ENCODE peak calls at places on chromosomes 6 and 20, in five cellular contexts. C is H1, T is HepG2, G is K562, X is SK-N-SH. B is an unnamed sample.

GRCh38 chr6:127115032-127115661 is 3.3 kb upstream of the RSPO3 start:
- DNase-seq in T (no peak), G (no peak), C (no peak), X (no peak), B (no peak)

GRCh38 chr6:49341869-49342268 is 121.2 kb downstream of the MMUT start:
- DNase-seq in T (no peak), X (no peak), C (no peak), G (no peak), B (no peak)

GRCh38 chr6:86963352-86963751 is 26.0 kb downstream of the HTR1E start:
- DNase-seq in G (no peak), X (no peak), T (no peak), C (no peak), B (no peak)

GRCh38 chr20:51402201-51402600 is 140.3 kb downstream of the NFATC2 start:
- DNase-seq in T (no peak), X (no peak), C (no peak), G (no peak), B (no peak)

GRCh38 chr6:160293844-160294243 is 35.2 kb upstream of the SLC22A2 start:
- DNase-seq in G (no peak), C (no peak), X (no peak), T (no peak), B (no peak)

GRCh38 chr6:107823047-107823557 is 1.0 kb downstream of the SCML4 start:
- DNase-seq in X (no peak), G (peak; percentile 13), T (no peak), C (no peak), B (no peak)

GRCh38 chr6:93684339-93684738 is 265.0 kb upstream of the EPHA7 start:
- DNase-seq in C (no peak), G (no peak), T (no peak), X (no peak), B (no peak)

GRCh38 chr20:41125530-41126457 is 11.5 kb upstream of the PLCG1 start:
- DNase-seq in X (no peak), G (no peak), C (no peak), T (no peak), B (no peak)

GRCh38 chr20:2697768-2698167 is 5.2 kb downstream of the EBF4 start:
- DNase-seq in G (no peak), T (no peak), C (no peak), X (peak; percentile 52), B (no peak)

GRCh38 chr6:139029470-139030210 is 1.1 kb downstream of the ABRACL start:
- DNase-seq in G (peak; percentile 29), X (no peak), C (no peak), T (no peak), B (no peak)

GRCh38 chr20:3677733-3678132 is 4.1 kb downstream of the ADAM33 start:
- DNase-seq in T (no peak), X (no peak), G (no peak), C (no peak), B (no peak)

GRCh38 chr20:23630392-23630849 is 7.3 kb downstream of the CST3 start:
- DNase-seq in X (no peak), T (no peak), G (no peak), C (no peak), B (no peak)

GRCh38 chr6:132768051-132768517 is 10.4 kb upstream of the VNN2 start:
- DNase-seq in C (peak; percentile 31), X (peak; percentile 3), T (peak; percentile 55), G (peak; percentile 67), B (peak; percentile 40)

GRCh38 chr6:35048631-35049083 is 92.5 kb downstream of the TCP11 start:
- DNase-seq in T (no peak), X (peak; percentile 30), G (no peak), C (no peak), B (no peak)

GRCh38 chr20:32707691-32708581 is 34.2 kb upstream of the C20orf203 start:
- DNase-seq in T (no peak), G (no peak), C (no peak), X (no peak), B (no peak)

GRCh38 chr6:16690244-16691142 is 70.8 kb downstream of the ATXN1 start:
- DNase-seq in C (no peak), T (peak; percentile 72), X (no peak), G (no peak), B (no peak)

GRCh38 chr6:47670851-47671250 is 27.5 kb upstream of the ADGRF4 start:
- DNase-seq in T (no peak), G (no peak), X (no peak), C (no peak), B (no peak)

GRCh38 chr6:3403244-3404154 is 53.4 kb downstream of the SLC22A23 start:
- DNase-seq in G (no peak), X (no peak), T (peak; percentile 99), C (no peak), B (no peak)

GRCh38 chr6:10373642-10374359 is 41.1 kb downstream of the TFAP2A start:
- DNase-seq in X (no peak), G (no peak), C (no peak), T (peak; percentile 12), B (no peak)

GRCh38 chr20:50731930-50732690 is 730 bp downstream of the PARD6B start:
- DNase-seq in X (no peak), T (peak; percentile 60), G (peak; percentile 45), C (no peak), B (no peak)

GRCh38 chr20:32589769-32590168 is 4.6 kb upstream of the NOL4L start:
- DNase-seq in X (no peak), G (no peak), T (no peak), C (no peak), B (no peak)

GRCh38 chr6:106360989-106361430 is 493 bp downstream of the CRYBG1 start:
- DNase-seq in X (peak; percentile 45), T (no peak), G (peak; percentile 6), C (peak; percentile 7), B (no peak)

GRCh38 chr20:58874469-58874868 is 22.0 kb downstream of the GNAS start:
- DNase-seq in C (no peak), G (no peak), X (no peak), T (no peak), B (no peak)

GRCh38 chr6:127932708-127933107 is 31.9 kb upstream of the THEMIS start:
- DNase-seq in C (no peak), X (no peak), G (no peak), T (no peak), B (no peak)

GRCh38 chr6:121382467-121383121 is 48.3 kb upstream of the TBC1D32 start:
- DNase-seq in C (no peak), X (peak; percentile 26), G (no peak), T (peak; percentile 14), B (no peak)

GRCh38 chr20:1330075-1330830 is 1.3 kb upstream of the SDCBP2 start:
- DNase-seq in X (peak; percentile 3), G (no peak), T (no peak), C (no peak), B (no peak)

GRCh38 chr6:166258854-166259276 is 49.3 kb downstream of the PRR18 start:
- DNase-seq in G (peak; percentile 58), T (no peak), C (no peak), X (no peak), B (no peak)

GRCh38 chr6:1001655-1002349 is 308.9 kb upstream of the EXOC2 start:
- DNase-seq in C (no peak), X (no peak), T (no peak), G (no peak), B (no peak)

GRCh38 chr20:58794510-58795180 is 56.1 kb downstream of the GNAS-AS1 start:
- DNase-seq in C (no peak), G (no peak), T (no peak), X (no peak), B (no peak)

GRCh38 chr20:8062781-8063180 is 43.2 kb upstream of the TMX4 start:
- DNase-seq in X (no peak), T (no peak), C (no peak), G (no peak), B (no peak)

GRCh38 chr6:124961784-124962611 is at the start of gene RNF217:
- DNase-seq in C (no peak), T (no peak), X (peak; percentile 34), G (peak; percentile 84), B (no peak)

GRCh38 chr6:121142093-121142492 is 192.2 kb downstream of the TBC1D32 start:
- DNase-seq in X (no peak), T (no peak), G (no peak), C (no peak), B (no peak)

GRCh38 chr20:49397525-49397924 is 84.9 kb downstream of the KCNB1 start:
- DNase-seq in X (no peak), G (peak; percentile 39), T (no peak), C (no peak), B (no peak)

GRCh38 chr6:159594106-159594749 is 98.8 kb downstream of the SOD2 start:
- DNase-seq in X (no peak), G (no peak), T (no peak), C (no peak), B (peak; percentile 33)

DNA sequence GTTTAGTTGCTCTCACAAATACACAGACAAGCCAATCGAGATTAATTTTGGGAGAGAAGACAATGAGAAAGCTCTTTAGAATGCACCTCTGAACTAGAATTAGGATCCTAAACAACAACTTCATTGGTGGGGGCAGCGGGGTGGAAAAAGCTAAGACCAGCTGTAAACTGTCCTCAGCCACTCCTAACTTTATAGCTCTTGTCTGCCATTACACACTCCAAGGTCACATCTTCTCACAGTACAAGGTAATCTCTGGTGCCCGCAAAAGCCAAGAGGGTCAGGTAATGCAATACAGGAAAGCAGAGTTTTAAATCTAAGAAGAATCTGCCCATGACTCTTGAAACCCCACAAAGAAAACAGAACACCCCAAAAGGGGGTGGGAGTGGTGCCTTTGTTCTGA is 17.8 kb upstream of the IL22RA2 start:
- DNase-seq in T (no peak), C (no peak), X (no peak), G (no peak), B (no peak)
- H2AFZ ChIP-seq in T (no peak overlapping the region), C (no peak overlapping the region), X (no peak overlapping the region), G (peak overlapping the region; percentile 15), B (no peak overlapping the region)

DNA sequence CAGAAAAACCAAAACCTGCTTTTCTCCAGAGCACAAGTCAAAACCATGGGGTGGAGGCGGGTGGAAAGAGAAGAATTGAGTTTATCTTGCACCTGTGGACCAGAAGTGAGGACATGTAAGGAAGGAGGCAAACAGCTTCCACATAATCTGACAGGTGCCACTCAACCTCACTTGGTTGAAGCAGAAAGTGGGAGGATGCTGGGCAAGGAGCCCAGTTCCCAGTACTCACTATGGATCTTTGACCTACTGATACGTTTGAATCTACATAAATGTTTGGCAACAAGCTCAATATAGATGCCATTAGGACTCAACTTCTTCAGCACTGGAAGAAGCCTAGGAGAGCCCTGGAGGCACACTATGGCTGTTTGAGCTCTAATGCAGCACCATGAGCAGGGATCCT is 285.5 kb downstream of the KIF16B start:
- DNase-seq in X (no peak), G (no peak), T (no peak), C (no peak), B (no peak)
- TF ChIP-seq MAX in X (no peak), G (no peak), T (no peak), C (no peak), B (no peak)

DNA sequence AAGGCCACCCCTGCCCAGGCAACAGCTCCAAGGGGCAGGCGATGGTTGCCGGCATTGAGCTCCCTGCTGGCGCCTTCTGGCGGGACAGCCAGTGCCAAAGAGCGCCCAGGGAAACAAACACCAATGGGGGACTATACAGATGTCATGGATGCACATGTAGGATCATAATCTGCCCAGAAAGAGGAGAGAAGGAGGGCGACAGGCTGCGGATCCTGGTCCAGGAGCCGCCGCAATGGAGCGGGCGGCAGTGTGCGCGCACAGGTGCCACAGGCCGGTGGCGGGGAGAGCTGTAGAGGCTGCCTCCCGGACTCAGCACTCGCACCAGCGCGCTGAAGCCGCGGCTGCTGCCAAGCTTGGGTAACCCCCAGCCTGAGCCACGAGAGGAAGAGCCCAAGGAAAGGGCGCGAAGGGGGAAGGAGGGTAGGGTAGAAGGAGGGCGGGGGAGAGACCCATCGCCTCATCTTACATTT is 418 bp upstream of the FUT9 start:
- DNase-seq in X (no peak), G (no peak), C (no peak), T (no peak), B (no peak)
- H3K9ac ChIP-seq in X (no peak overlapping the region), G (no peak overlapping the region), C (peak overlapping the region; percentile 85), T (no peak overlapping the region), B (no peak overlapping the region)

GRCh38 chr6:22892452-22892851 is 323.1 kb downstream of the HDGFL1 start:
- DNase-seq in C (no peak), T (no peak), G (no peak), X (no peak), B (no peak)
- H2AFZ ChIP-seq in C (no peak overlapping the region), T (no peak overlapping the region), G (no peak overlapping the region), X (peak overlapping the region; percentile 63), B (no peak overlapping the region)

B was measured in HCT116.